ENCODE peak calls at places on chromosomes 5 and 9, in eight cellular contexts. R is fibroblast of lung, X is lower lobe of right lung, Q is astrocyte, V is BE2C, A is pancreas, T is tibial artery, C is transverse colon. S is an unnamed sample. For H3K4me1, the result is how much of the 10 kb centered on the place peaks cover.

GRCh38 chr5:179858241-179858585 is 404 bp downstream of the MRNIP start:
- DNase-seq in C (peak), T (peak), V (peak), R (peak), Q (peak), X (peak), A (no peak), S (no peak)

GRCh38 chr5:6582507-6583048 is 50.3 kb downstream of the NSUN2 start:
- DNase-seq in A (no peak), X (no peak), T (no peak), C (no peak), Q (no peak), V (no peak), R (peak), S (no peak)

GRCh38 chr5:151580858-151581257 is 10.3 kb downstream of the FAT2 start:
- DNase-seq in C (no peak), V (no peak), Q (no peak), A (no peak), T (no peak), R (no peak), X (no peak), S (no peak)

GRCh38 chr9:134162926-134163373 is 1.4 kb downstream of the RNU6ATAC start:
- DNase-seq in V (no peak), R (no peak), T (no peak), C (no peak), Q (no peak), A (no peak), X (no peak), S (no peak)

GRCh38 chr9:136481558-136481957 is 1.3 kb downstream of the SEC16A start:
- DNase-seq in V (no peak), T (no peak), R (no peak), C (no peak), Q (no peak), A (no peak), X (no peak), S (no peak)

GRCh38 chr9:119283118-119283794 is 86.0 kb downstream of the BRINP1 start:
- DNase-seq in T (peak), V (no peak), A (no peak), X (no peak), R (peak), Q (peak), C (no peak), S (no peak)

GRCh38 chr9:133056533-133056932 is 5.2 kb upstream of the CEL start:
- DNase-seq in X (no peak), T (no peak), A (peak), Q (no peak), C (peak), V (no peak), R (no peak), S (no peak)

GRCh38 chr5:17243287-17244063 is 26.0 kb downstream of the BASP1 start:
- DNase-seq in C (no peak), X (no peak), V (no peak), A (no peak), Q (no peak), T (no peak), R (no peak), S (no peak)

GRCh38 chr5:111810087-111810486 is 53.1 kb upstream of the NREP start:
- DNase-seq in C (peak), T (no peak), R (peak), Q (no peak), X (no peak), A (peak), V (no peak), S (no peak)

GRCh38 chr9:120890415-120891254 is 13.6 kb upstream of the PHF19 start:
- DNase-seq in T (peak), Q (no peak), X (no peak), V (no peak), A (no peak), R (no peak), C (no peak), S (no peak)

GRCh38 chr5:142181547-142182191 is 73.1 kb downstream of the NDFIP1 start:
- DNase-seq in A (no peak), C (no peak), V (no peak), Q (no peak), T (no peak), R (no peak), X (no peak), S (no peak)

GRCh38 chr5:142182840-142183239 is 74.3 kb downstream of the NDFIP1 start:
- DNase-seq in X (no peak), C (no peak), A (no peak), T (no peak), Q (no peak), V (peak), R (no peak), S (no peak)

GRCh38 chr5:142178651-142179050 is 70.1 kb downstream of the NDFIP1 start:
- DNase-seq in V (no peak), A (no peak), R (no peak), C (no peak), X (no peak), T (no peak), Q (no peak), S (no peak)

GRCh38 chr5:142179776-142180387 is 71.3 kb downstream of the NDFIP1 start:
- DNase-seq in R (no peak), X (no peak), A (no peak), T (no peak), C (peak), V (peak), Q (no peak), S (no peak)

DNA sequence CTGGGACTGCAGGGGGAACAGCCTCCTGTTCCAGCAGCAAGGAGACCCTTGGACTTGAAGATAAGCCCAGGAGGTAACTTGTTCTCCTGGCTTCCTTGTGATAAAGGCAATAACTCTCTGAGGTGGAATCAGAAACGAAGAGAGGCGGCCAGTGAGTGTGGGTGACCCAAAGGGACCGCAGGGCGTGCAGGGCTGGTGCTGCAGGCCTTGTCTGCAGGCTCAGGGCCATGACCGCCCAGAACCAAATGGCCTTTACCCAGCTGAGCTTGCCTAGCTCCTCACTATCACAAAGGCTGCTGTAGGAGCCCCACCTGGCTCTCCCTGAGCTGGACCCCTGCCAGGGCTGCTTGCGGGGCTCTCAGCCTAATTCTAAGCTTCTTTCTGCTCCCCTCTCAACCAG is 72.5 kb downstream of the NDFIP1 start:
- DNase-seq in R (no peak), Q (no peak), X (no peak), A (no peak), V (peak), C (peak), T (no peak), S (no peak)
- H3K4me1 ChIP-seq in R (under half), Q (under half), X (under half), A (under half), V (half or more), C (under half), T (under half), S (under half)

GRCh38 chr9:125142560-125143376 is 560 bp downstream of the SCAI start:
- DNase-seq in V (no peak), Q (no peak), C (peak), T (no peak), R (no peak), A (no peak), X (no peak), S (peak)

GRCh38 chr9:125143377-125144090 is at the start of gene SCAI:
- DNase-seq in R (peak), Q (peak), V (peak), A (peak), T (peak), C (peak), X (peak), S (peak)

GRCh38 chr9:125141251-125141650 is 2.1 kb downstream of the SCAI start:
- DNase-seq in V (no peak), X (no peak), C (no peak), Q (peak), A (no peak), R (peak), T (no peak), S (no peak)

GRCh38 chr9:125140576-125140975 is 2.8 kb downstream of the SCAI start:
- DNase-seq in A (no peak), V (no peak), T (no peak), X (peak), C (no peak), Q (no peak), R (no peak), S (no peak)

DNA sequence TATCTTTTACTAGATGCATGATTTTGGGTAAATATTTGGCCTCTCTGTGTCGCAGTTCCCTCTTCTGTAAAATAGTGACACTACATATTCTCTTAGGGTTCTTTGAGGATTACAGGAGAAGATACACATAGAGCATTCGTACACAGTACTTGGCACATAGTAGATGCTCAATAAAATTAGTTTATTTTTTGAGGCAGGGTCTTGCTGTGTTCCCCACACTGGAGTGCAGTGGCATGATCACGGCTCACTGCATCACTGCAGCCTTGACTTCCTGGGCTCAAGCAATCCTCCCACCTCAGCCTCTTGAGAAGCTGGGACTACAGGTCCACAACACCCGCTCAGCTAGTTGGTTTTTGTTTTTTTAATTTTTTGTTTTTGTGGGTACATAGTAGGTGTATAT is 1.6 kb downstream of the SCAI start:
- DNase-seq in T (no peak), C (no peak), X (no peak), A (no peak), V (no peak), R (no peak), Q (no peak), S (no peak)
- H3K4me1 ChIP-seq in T (under half), C (under half), X (under half), A (under half), V (under half), R (under half), Q (under half), S (under half)

GRCh38 chr9:123248630-123249029 is 19.8 kb downstream of the STRBP start:
- DNase-seq in A (no peak), T (no peak), R (no peak), V (no peak), X (no peak), Q (no peak), C (no peak), S (no peak)
- H3K4me1 ChIP-seq in A (under half), T (under half), R (under half), V (under half), X (under half), Q (under half), C (under half), S (under half)

GRCh38 chr5:141369994-141370848 is at the start of gene PCDHGB3:
- DNase-seq in T (peak), A (no peak), Q (peak), V (no peak), X (no peak), C (peak), R (peak), S (peak)

GRCh38 chr5:141373673-141374317 is at the start of gene PCDHGA6:
- DNase-seq in V (no peak), R (peak), T (no peak), A (no peak), Q (peak), C (no peak), X (no peak), S (peak)

GRCh38 chr5:141371572-141372475 is 1.8 kb downstream of the PCDHGB3 start:
- DNase-seq in A (no peak), V (no peak), T (no peak), Q (no peak), X (no peak), R (no peak), C (no peak), S (no peak)

GRCh38 chr5:141374627-141375026 is 936 bp downstream of the PCDHGA6 start:
- DNase-seq in T (no peak), A (no peak), R (no peak), Q (no peak), V (no peak), C (no peak), X (no peak), S (no peak)
- H3K4me1 ChIP-seq in T (under half), A (under half), R (under half), Q (under half), V (under half), C (under half), X (under half), S (under half)

GRCh38 chr9:99114049-99114440 is 9.1 kb downstream of the TGFBR1 start:
- DNase-seq in X (no peak), R (peak), T (no peak), C (no peak), Q (peak), V (no peak), A (no peak), S (no peak)
- H3K4me1 ChIP-seq in X (half or more), R (under half), T (under half), C (half or more), Q (under half), V (under half), A (under half), S (under half)

GRCh38 chr5:141637266-141637692 is 482 bp downstream of the RELL2 start:
- DNase-seq in X (no peak), C (peak), T (no peak), A (no peak), R (no peak), V (peak), Q (no peak), S (peak)
- H3K4me1 ChIP-seq in X (under half), C (under half), T (under half), A (under half), R (under half), V (under half), Q (under half), S (under half)

DNA sequence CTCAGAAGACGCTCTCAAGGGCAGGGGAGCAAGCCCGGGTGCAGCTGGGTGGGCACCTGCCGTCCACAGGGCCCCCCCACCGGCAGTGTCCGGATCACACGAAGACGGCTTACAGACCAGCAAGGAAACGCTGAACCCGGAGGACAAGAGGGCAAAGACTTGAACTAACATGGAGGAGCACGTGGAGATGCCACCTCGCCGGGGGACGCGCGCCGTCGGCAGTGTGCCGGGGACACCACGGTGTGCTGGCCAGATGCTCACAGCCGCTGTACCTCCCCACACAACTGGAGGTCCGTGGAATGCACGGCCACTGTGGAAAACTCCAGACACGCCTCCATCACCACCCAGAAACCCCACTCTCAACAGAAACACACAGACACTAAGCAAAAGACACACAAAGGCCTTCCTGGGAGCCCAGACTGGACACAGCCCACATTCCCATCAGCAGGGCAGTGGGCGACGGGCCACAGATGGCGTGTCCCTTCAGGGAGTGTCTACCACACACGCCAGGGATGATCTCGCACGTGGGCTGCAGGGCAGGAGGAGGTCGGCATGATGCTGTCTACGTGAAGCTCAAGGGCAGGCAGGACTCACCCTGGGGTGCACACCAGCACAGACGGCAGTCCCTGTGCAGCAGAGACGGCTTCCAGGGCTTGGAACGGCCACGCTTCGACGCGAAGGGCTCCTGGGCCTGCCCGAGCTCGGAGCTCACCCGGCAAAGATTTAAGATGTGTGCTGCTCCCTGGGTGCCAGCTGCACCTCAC is 8.6 kb upstream of the SLC12A7 start:
- DNase-seq in C (no peak), A (no peak), V (no peak), X (no peak), T (no peak), R (no peak), Q (no peak), S (no peak)
- H3K4me1 ChIP-seq in C (under half), A (under half), V (under half), X (under half), T (under half), R (under half), Q (under half), S (under half)

GRCh38 chr5:150404991-150405816 is 7.5 kb downstream of the CD74 start:
- DNase-seq in X (peak), R (no peak), C (no peak), V (no peak), Q (no peak), A (no peak), T (no peak), S (no peak)

GRCh38 chr5:150406120-150407096 is 6.3 kb downstream of the CD74 start:
- DNase-seq in Q (no peak), C (no peak), A (no peak), R (no peak), V (no peak), X (peak), T (no peak), S (no peak)

GRCh38 chr5:150404121-150404990 is 8.4 kb downstream of the CD74 start:
- DNase-seq in V (no peak), X (peak), Q (no peak), A (no peak), R (no peak), T (no peak), C (no peak), S (no peak)

GRCh38 chr5:150409638-150410523 is 2.8 kb downstream of the CD74 start:
- DNase-seq in X (peak), R (peak), Q (peak), A (peak), C (peak), V (peak), T (peak), S (peak)

GRCh38 chr5:150407097-150407720 is 5.5 kb downstream of the CD74 start:
- DNase-seq in V (no peak), X (peak), A (no peak), R (no peak), Q (no peak), C (no peak), T (no peak), S (no peak)
- H3K4me1 ChIP-seq in V (under half), X (under half), A (under half), R (under half), Q (under half), C (under half), T (under half), S (under half)